ENCODE peak calls at places on chromosomes 4 and X, in ten cellular contexts. K, X, F, U, Z, M, E, B, A and J are unnamed samples.

GRCh38 chr4:76688737-76689078 is 209.2 kb downstream of the SOWAHB start:
- DNase-seq in A (no peak), U (no peak), E (no peak), M (no peak), B (no peak), X (no peak), K (no peak), F (no peak), Z (no peak), J (no peak)

GRCh38 chrX:22105231-22105630 is 73.1 kb downstream of the PHEX start:
- DNase-seq in F (no peak), U (no peak), A (no peak), B (peak; percentile 15), K (no peak), Z (no peak), E (no peak), M (no peak), X (no peak), J (no peak)

GRCh38 chr4:48093949-48094550 is 40.0 kb downstream of the TXK start:
- DNase-seq in E (no peak), B (no peak), F (no peak), A (peak; percentile 19), X (no peak), M (no peak), Z (peak; percentile 72), U (no peak), K (no peak), J (no peak)

GRCh38 chr4:5110901-5111300 is 59.6 kb downstream of the STK32B start:
- DNase-seq in Z (no peak), F (peak; percentile 16), E (no peak), U (no peak), A (no peak), K (no peak), X (no peak), M (no peak), B (no peak), J (no peak)

GRCh38 chr4:35939746-35940145 is 304.6 kb downstream of the ARAP2 start:
- DNase-seq in Z (no peak), M (no peak), K (no peak), B (no peak), F (no peak), U (no peak), X (no peak), E (no peak), A (no peak), J (no peak)

GRCh38 chrX:140064993-140065392 is 99.7 kb upstream of the CXorf66 start:
- DNase-seq in U (no peak), M (no peak), X (no peak), F (no peak), B (no peak), E (no peak), Z (no peak), A (no peak), K (no peak), J (no peak)

GRCh38 chrX:20441123-20441522 is 174.4 kb upstream of the RPS6KA3 start:
- DNase-seq in A (no peak), E (no peak), U (no peak), B (no peak), K (no peak), X (no peak), M (no peak), F (no peak), Z (no peak), J (no peak)

GRCh38 chr4:5036239-5036638 is 15.0 kb upstream of the STK32B start:
- DNase-seq in M (no peak), U (no peak), F (no peak), B (no peak), Z (peak; percentile 33), A (no peak), X (no peak), E (no peak), K (no peak), J (no peak)

GRCh38 chrX:14927391-14927790 is 54.2 kb downstream of the MOSPD2 start:
- DNase-seq in Z (no peak), M (no peak), K (no peak), A (no peak), F (no peak), U (no peak), E (no peak), X (no peak), B (no peak), J (no peak)

GRCh38 chr4:183164963-183165362 is 65.9 kb downstream of the WWC2 start:
- DNase-seq in A (no peak), M (no peak), K (no peak), F (no peak), U (no peak), X (no peak), B (no peak), Z (no peak), E (no peak), J (no peak)

GRCh38 chrX:107429090-107429489 is 20.4 kb upstream of the FRMPD3 start:
- DNase-seq in E (no peak), F (no peak), Z (no peak), U (no peak), K (no peak), B (no peak), X (no peak), M (no peak), A (peak; percentile 61), J (peak; percentile 8)